ENCODE peak calls at places on chromosomes 5 and 9, in eight cellular contexts. One of them, this sample, is unnamed.

GRCh38 chr9:74555015-74555414 is 57.9 kb downstream of the RORB start:
- DNase-seq in right atrium auricular region: no peak
- DNase-seq in fibroblast of lung: peak; percentile 20
- DNase-seq in heart right ventricle: no peak
- DNase-seq in PC-9: no peak
- DNase-seq in mammary epithelial cell: no peak
- DNase-seq in stomach: no peak
- DNase-seq in SJCRH30: peak; percentile 22
- DNase-seq in this sample: peak; percentile 41

GRCh38 chr5:138632900-138633489 is 57.8 kb upstream of the HSPA9 start:
- DNase-seq in right atrium auricular region: peak; percentile 81
- DNase-seq in heart right ventricle: peak; percentile 41
- DNase-seq in mammary epithelial cell: peak; percentile 70
- DNase-seq in fibroblast of lung: peak; percentile 75
- DNase-seq in stomach: peak; percentile 52
- DNase-seq in PC-9: peak; percentile 60
- DNase-seq in SJCRH30: peak; percentile 71
- DNase-seq in this sample: peak; percentile 49

GRCh38 chr5:159759791-159760300 is 156.4 kb upstream of the ADRA1B start:
- DNase-seq in fibroblast of lung: no peak
- DNase-seq in heart right ventricle: no peak
- DNase-seq in stomach: no peak
- DNase-seq in PC-9: no peak
- DNase-seq in right atrium auricular region: no peak
- DNase-seq in SJCRH30: no peak
- DNase-seq in mammary epithelial cell: no peak
- DNase-seq in this sample: no peak

GRCh38 chr9:114060070-114060469 is 18.0 kb downstream of the AMBP start:
- DNase-seq in SJCRH30: peak; percentile 60
- DNase-seq in PC-9: no peak
- DNase-seq in heart right ventricle: no peak
- DNase-seq in mammary epithelial cell: no peak
- DNase-seq in right atrium auricular region: peak; percentile 42
- DNase-seq in stomach: no peak
- DNase-seq in fibroblast of lung: no peak
- DNase-seq in this sample: no peak

GRCh38 chr5:94544031-94544650 is 74.3 kb downstream of the KIAA0825 start:
- DNase-seq in PC-9: no peak
- DNase-seq in mammary epithelial cell: peak; percentile 4
- DNase-seq in heart right ventricle: no peak
- DNase-seq in SJCRH30: no peak
- DNase-seq in fibroblast of lung: peak; percentile 45
- DNase-seq in right atrium auricular region: no peak
- DNase-seq in stomach: no peak
- DNase-seq in this sample: no peak

GRCh38 chr9:126864771-126865170 is 4.3 kb downstream of the ZBTB34 start:
- DNase-seq in heart right ventricle: no peak
- DNase-seq in stomach: no peak
- DNase-seq in right atrium auricular region: no peak
- DNase-seq in PC-9: no peak
- DNase-seq in SJCRH30: peak; percentile 82
- DNase-seq in mammary epithelial cell: no peak
- DNase-seq in fibroblast of lung: no peak
- DNase-seq in this sample: no peak

GRCh38 chr5:157944077-157944633 is 85.2 kb upstream of the CLINT1 start:
- DNase-seq in PC-9: no peak
- DNase-seq in SJCRH30: no peak
- DNase-seq in right atrium auricular region: no peak
- DNase-seq in mammary epithelial cell: no peak
- DNase-seq in heart right ventricle: no peak
- DNase-seq in stomach: no peak
- DNase-seq in fibroblast of lung: no peak
- DNase-seq in this sample: no peak

GRCh38 chr5:26572486-26572885 is 465.9 kb downstream of the CDH9 start:
- DNase-seq in heart right ventricle: no peak
- DNase-seq in fibroblast of lung: no peak
- DNase-seq in PC-9: no peak
- DNase-seq in stomach: no peak
- DNase-seq in right atrium auricular region: no peak
- DNase-seq in mammary epithelial cell: no peak
- DNase-seq in SJCRH30: no peak
- DNase-seq in this sample: no peak

GRCh38 chr5:134769206-134769605 is 10.6 kb downstream of the DDX46 start:
- DNase-seq in mammary epithelial cell: peak; percentile 7
- DNase-seq in SJCRH30: no peak
- DNase-seq in PC-9: no peak
- DNase-seq in heart right ventricle: no peak
- DNase-seq in stomach: no peak
- DNase-seq in fibroblast of lung: peak; percentile 6
- DNase-seq in right atrium auricular region: no peak
- DNase-seq in this sample: no peak

GRCh38 chr5:132465095-132465707 is 25.4 kb downstream of the IRF1 start:
- DNase-seq in SJCRH30: peak; percentile 70
- DNase-seq in PC-9: no peak
- DNase-seq in stomach: no peak
- DNase-seq in mammary epithelial cell: no peak
- DNase-seq in fibroblast of lung: no peak
- DNase-seq in right atrium auricular region: no peak
- DNase-seq in heart right ventricle: no peak
- DNase-seq in this sample: no peak

GRCh38 chr5:95352686-95353085 is 38.5 kb upstream of the FAM81B start:
- DNase-seq in right atrium auricular region: no peak
- DNase-seq in stomach: no peak
- DNase-seq in PC-9: no peak
- DNase-seq in fibroblast of lung: no peak
- DNase-seq in mammary epithelial cell: no peak
- DNase-seq in SJCRH30: no peak
- DNase-seq in heart right ventricle: no peak
- DNase-seq in this sample: no peak

GRCh38 chr9:89421595-89421994 is 76.3 kb downstream of the SEMA4D start:
- DNase-seq in mammary epithelial cell: no peak
- DNase-seq in heart right ventricle: no peak
- DNase-seq in stomach: no peak
- DNase-seq in fibroblast of lung: peak; percentile 71
- DNase-seq in right atrium auricular region: no peak
- DNase-seq in PC-9: no peak
- DNase-seq in SJCRH30: no peak
- DNase-seq in this sample: no peak

GRCh38 chr9:89419978-89420394 is 77.9 kb downstream of the SEMA4D start:
- DNase-seq in SJCRH30: no peak
- DNase-seq in right atrium auricular region: no peak
- DNase-seq in fibroblast of lung: no peak
- DNase-seq in stomach: no peak
- DNase-seq in mammary epithelial cell: peak; percentile 6
- DNase-seq in heart right ventricle: no peak
- DNase-seq in PC-9: no peak
- DNase-seq in this sample: no peak

GRCh38 chr9:89420397-89420796 is 77.5 kb downstream of the SEMA4D start:
- DNase-seq in fibroblast of lung: no peak
- DNase-seq in SJCRH30: no peak
- DNase-seq in heart right ventricle: no peak
- DNase-seq in mammary epithelial cell: no peak
- DNase-seq in right atrium auricular region: no peak
- DNase-seq in stomach: no peak
- DNase-seq in PC-9: no peak
- DNase-seq in this sample: no peak

GRCh38 chr9:89418882-89419641 is 78.9 kb downstream of the SEMA4D start:
- DNase-seq in heart right ventricle: no peak
- DNase-seq in stomach: no peak
- DNase-seq in mammary epithelial cell: no peak
- DNase-seq in PC-9: no peak
- DNase-seq in SJCRH30: no peak
- DNase-seq in right atrium auricular region: no peak
- DNase-seq in fibroblast of lung: no peak
- DNase-seq in this sample: no peak

GRCh38 chr9:89418112-89418872 is 79.6 kb downstream of the SEMA4D start:
- DNase-seq in fibroblast of lung: no peak
- DNase-seq in stomach: no peak
- DNase-seq in PC-9: no peak
- DNase-seq in heart right ventricle: no peak
- DNase-seq in right atrium auricular region: no peak
- DNase-seq in SJCRH30: no peak
- DNase-seq in mammary epithelial cell: no peak
- DNase-seq in this sample: no peak
- H3K4me3 ChIP-seq in fibroblast of lung: no peak overlapping the region
- H3K4me3 ChIP-seq in stomach: no peak overlapping the region
- H3K4me3 ChIP-seq in PC-9: no peak overlapping the region
- H3K4me3 ChIP-seq in heart right ventricle: no peak overlapping the region
- H3K4me3 ChIP-seq in right atrium auricular region: no peak overlapping the region
- H3K4me3 ChIP-seq in SJCRH30: no peak overlapping the region
- H3K4me3 ChIP-seq in mammary epithelial cell: no peak overlapping the region
- H3K4me3 ChIP-seq in this sample: no peak overlapping the region

DNA sequence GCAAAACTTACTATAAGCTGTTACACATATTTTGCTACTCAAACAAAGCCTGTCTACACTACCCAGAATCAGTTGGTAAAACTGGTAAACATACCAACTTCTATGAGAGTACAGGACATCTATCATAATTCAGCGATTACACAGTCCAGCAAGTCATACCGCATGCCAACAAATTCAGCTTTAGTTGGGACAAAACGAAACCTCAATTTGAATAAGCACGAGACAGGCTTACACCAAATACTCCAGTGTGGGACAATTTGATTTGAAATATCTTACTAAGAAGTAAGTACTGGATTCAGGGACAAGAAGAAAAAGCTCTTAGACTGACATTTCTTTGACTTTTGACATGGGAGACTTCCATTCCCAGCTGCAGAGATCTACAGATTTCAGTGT is 2.0 kb downstream of the NRG2 start:
- DNase-seq in stomach: no peak
- DNase-seq in SJCRH30: no peak
- DNase-seq in mammary epithelial cell: no peak
- DNase-seq in right atrium auricular region: no peak
- DNase-seq in fibroblast of lung: no peak
- DNase-seq in PC-9: no peak
- DNase-seq in heart right ventricle: no peak
- DNase-seq in this sample: no peak
- H3K4me1 ChIP-seq in stomach: peaks cover 49% of the 10 kb centered on the region
- H3K4me1 ChIP-seq in SJCRH30: no peaks in the 10 kb centered on the region
- H3K4me1 ChIP-seq in mammary epithelial cell: peaks cover 29% of the 10 kb centered on the region
- H3K4me1 ChIP-seq in right atrium auricular region: no peaks in the 10 kb centered on the region
- H3K4me1 ChIP-seq in fibroblast of lung: no peaks in the 10 kb centered on the region
- H3K4me1 ChIP-seq in PC-9: peaks cover 35% of the 10 kb centered on the region
- H3K4me1 ChIP-seq in heart right ventricle: peaks cover 46% of the 10 kb centered on the region
- H3K4me1 ChIP-seq in this sample: peaks cover 37% of the 10 kb centered on the region

GRCh38 chr5:139653616-139654015 is 5.5 kb downstream of the CXXC5 start:
- DNase-seq in PC-9: no peak
- DNase-seq in fibroblast of lung: no peak
- DNase-seq in stomach: no peak
- DNase-seq in heart right ventricle: no peak
- DNase-seq in mammary epithelial cell: no peak
- DNase-seq in right atrium auricular region: no peak
- DNase-seq in SJCRH30: no peak
- DNase-seq in this sample: no peak

GRCh38 chr5:139651502-139651862 is 3.3 kb downstream of the CXXC5 start:
- DNase-seq in stomach: no peak
- DNase-seq in right atrium auricular region: no peak
- DNase-seq in PC-9: no peak
- DNase-seq in heart right ventricle: no peak
- DNase-seq in SJCRH30: no peak
- DNase-seq in mammary epithelial cell: no peak
- DNase-seq in fibroblast of lung: no peak
- DNase-seq in this sample: no peak

GRCh38 chr5:139651863-139652787 is 4.0 kb downstream of the CXXC5 start:
- DNase-seq in PC-9: peak; percentile 69
- DNase-seq in SJCRH30: peak; percentile 92
- DNase-seq in stomach: peak; percentile 86
- DNase-seq in right atrium auricular region: peak; percentile 89
- DNase-seq in heart right ventricle: peak; percentile 78
- DNase-seq in mammary epithelial cell: peak; percentile 92
- DNase-seq in fibroblast of lung: peak; percentile 94
- DNase-seq in this sample: peak; percentile 82

GRCh38 chr5:139654464-139654863 is 6.3 kb downstream of the CXXC5 start:
- DNase-seq in stomach: no peak
- DNase-seq in mammary epithelial cell: no peak
- DNase-seq in PC-9: no peak
- DNase-seq in heart right ventricle: no peak
- DNase-seq in SJCRH30: no peak
- DNase-seq in right atrium auricular region: no peak
- DNase-seq in fibroblast of lung: no peak
- DNase-seq in this sample: no peak

DNA sequence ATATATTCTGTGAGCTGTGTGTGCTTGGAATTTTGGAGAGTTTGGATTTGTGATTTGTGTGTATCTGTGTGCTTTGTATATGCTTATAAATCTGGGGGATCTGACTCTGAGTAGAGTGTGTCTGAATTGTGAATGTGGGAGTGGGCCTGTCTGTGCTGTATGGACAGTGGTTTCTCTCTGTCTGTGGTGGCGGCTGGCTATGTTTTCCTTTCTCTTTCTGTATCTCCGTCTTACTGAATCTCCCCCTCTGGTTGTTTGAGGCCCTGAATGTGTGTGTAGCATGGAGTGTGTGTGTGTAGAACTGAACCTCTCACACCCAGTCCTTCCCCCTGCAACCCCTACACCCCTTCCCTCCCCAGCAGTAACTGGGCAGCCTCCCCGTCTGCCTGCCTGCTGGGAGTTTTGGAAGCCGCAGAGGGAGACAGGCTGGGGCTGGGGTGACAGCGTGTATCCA is 4.7 kb downstream of the CXXC5 start:
- DNase-seq in PC-9: no peak
- DNase-seq in right atrium auricular region: no peak
- DNase-seq in fibroblast of lung: peak; percentile 53
- DNase-seq in SJCRH30: no peak
- DNase-seq in mammary epithelial cell: no peak
- DNase-seq in heart right ventricle: no peak
- DNase-seq in stomach: no peak
- DNase-seq in this sample: no peak
- H3K4me3 ChIP-seq in PC-9: no peak overlapping the region
- H3K4me3 ChIP-seq in right atrium auricular region: no peak overlapping the region
- H3K4me3 ChIP-seq in fibroblast of lung: peak overlapping the region; percentile 46
- H3K4me3 ChIP-seq in SJCRH30: peak overlapping the region; percentile 92
- H3K4me3 ChIP-seq in mammary epithelial cell: no peak overlapping the region
- H3K4me3 ChIP-seq in heart right ventricle: no peak overlapping the region
- H3K4me3 ChIP-seq in stomach: peak overlapping the region; percentile 16
- H3K4me3 ChIP-seq in this sample: no peak overlapping the region

GRCh38 chr9:94173632-94174031 is 85.5 kb upstream of the ZNF169 start:
- DNase-seq in PC-9: no peak
- DNase-seq in stomach: no peak
- DNase-seq in right atrium auricular region: no peak
- DNase-seq in SJCRH30: no peak
- DNase-seq in heart right ventricle: no peak
- DNase-seq in fibroblast of lung: no peak
- DNase-seq in mammary epithelial cell: no peak
- DNase-seq in this sample: no peak

GRCh38 chr9:94175669-94176068 is 83.4 kb upstream of the ZNF169 start:
- DNase-seq in stomach: no peak
- DNase-seq in SJCRH30: no peak
- DNase-seq in mammary epithelial cell: no peak
- DNase-seq in fibroblast of lung: peak; percentile 51
- DNase-seq in PC-9: no peak
- DNase-seq in right atrium auricular region: no peak
- DNase-seq in heart right ventricle: no peak
- DNase-seq in this sample: no peak

GRCh38 chr9:94176582-94176981 is 82.5 kb upstream of the ZNF169 start:
- DNase-seq in stomach: no peak
- DNase-seq in fibroblast of lung: no peak
- DNase-seq in right atrium auricular region: no peak
- DNase-seq in heart right ventricle: no peak
- DNase-seq in mammary epithelial cell: no peak
- DNase-seq in SJCRH30: no peak
- DNase-seq in PC-9: no peak
- DNase-seq in this sample: no peak

GRCh38 chr9:94169978-94170377 is 85.7 kb downstream of the PTPDC1 start:
- DNase-seq in heart right ventricle: no peak
- DNase-seq in mammary epithelial cell: no peak
- DNase-seq in PC-9: no peak
- DNase-seq in stomach: no peak
- DNase-seq in fibroblast of lung: no peak
- DNase-seq in SJCRH30: no peak
- DNase-seq in right atrium auricular region: no peak
- DNase-seq in this sample: no peak

GRCh38 chr9:94174164-94174563 is 84.9 kb upstream of the ZNF169 start:
- DNase-seq in PC-9: no peak
- DNase-seq in fibroblast of lung: no peak
- DNase-seq in heart right ventricle: no peak
- DNase-seq in stomach: no peak
- DNase-seq in mammary epithelial cell: no peak
- DNase-seq in SJCRH30: no peak
- DNase-seq in right atrium auricular region: no peak
- DNase-seq in this sample: no peak
- H3K4me1 ChIP-seq in PC-9: peaks cover 16% of the 10 kb centered on the region
- H3K4me1 ChIP-seq in fibroblast of lung: peaks cover 5% of the 10 kb centered on the region
- H3K4me1 ChIP-seq in heart right ventricle: peaks cover 74% of the 10 kb centered on the region
- H3K4me1 ChIP-seq in stomach: peaks cover 100% of the 10 kb centered on the region
- H3K4me1 ChIP-seq in mammary epithelial cell: peaks cover 25% of the 10 kb centered on the region
- H3K4me1 ChIP-seq in SJCRH30: peaks cover 3% of the 10 kb centered on the region
- H3K4me1 ChIP-seq in right atrium auricular region: no peaks in the 10 kb centered on the region
- H3K4me1 ChIP-seq in this sample: peaks cover 96% of the 10 kb centered on the region